ENCODE peak calls at places on chromosomes 7 and 10, in five cellular contexts. One of them, this sample, is unnamed.
A peak's percentile ranks its signal among the peaks of the same experiment; 100 is the strongest.

GRCh38 chr10:103833731-103834365 is 21.5 kb downstream of the SH3PXD2A start:
- DNase-seq in testis: peak; percentile 74
- DNase-seq in uterus: peak; percentile 63
- DNase-seq in body of pancreas: peak; percentile 56
- DNase-seq in right lobe of liver: peak; percentile 60
- DNase-seq in this sample: no peak

GRCh38 chr7:87876759-87877234 is 504 bp downstream of the DBF4 start:
- DNase-seq in testis: peak; percentile 79
- DNase-seq in uterus: peak; percentile 42
- DNase-seq in body of pancreas: peak; percentile 66
- DNase-seq in right lobe of liver: peak; percentile 74
- DNase-seq in this sample: peak; percentile 89

GRCh38 chr7:66304536-66304935 is 99.4 kb downstream of the TPST1 start:
- DNase-seq in testis: no peak
- DNase-seq in uterus: no peak
- DNase-seq in body of pancreas: no peak
- DNase-seq in right lobe of liver: no peak
- DNase-seq in this sample: no peak

GRCh38 chr10:21771219-21771618 is 232.3 kb downstream of the DNAJC1 start:
- DNase-seq in testis: no peak
- DNase-seq in uterus: no peak
- DNase-seq in body of pancreas: no peak
- DNase-seq in right lobe of liver: no peak
- DNase-seq in this sample: no peak

GRCh38 chr10:97327348-97328294 is 6.9 kb downstream of the FRAT2 start:
- DNase-seq in testis: no peak
- DNase-seq in uterus: no peak
- DNase-seq in body of pancreas: peak; percentile 27
- DNase-seq in right lobe of liver: peak; percentile 78
- DNase-seq in this sample: no peak

GRCh38 chr10:36448760-36449681 is 676.4 kb upstream of the ANKRD30A start:
- DNase-seq in testis: no peak
- DNase-seq in uterus: no peak
- DNase-seq in body of pancreas: no peak
- DNase-seq in right lobe of liver: no peak
- DNase-seq in this sample: no peak

GRCh38 chr10:80988755-80989154 is 451.1 kb downstream of the SH2D4B start:
- DNase-seq in testis: no peak
- DNase-seq in uterus: no peak
- DNase-seq in body of pancreas: no peak
- DNase-seq in right lobe of liver: no peak
- DNase-seq in this sample: no peak

GRCh38 chr7:135994466-135995205 is 17.5 kb upstream of the MTPN start:
- DNase-seq in testis: no peak
- DNase-seq in uterus: no peak
- DNase-seq in body of pancreas: no peak
- DNase-seq in right lobe of liver: no peak
- DNase-seq in this sample: no peak

GRCh38 chr7:99380823-99381663 is 6.5 kb downstream of the ARPC1B start:
- DNase-seq in testis: peak; percentile 38
- DNase-seq in uterus: no peak
- DNase-seq in body of pancreas: no peak
- DNase-seq in right lobe of liver: no peak
- DNase-seq in this sample: no peak

GRCh38 chr10:86929445-86929844 is 28.0 kb downstream of the MMRN2 start:
- DNase-seq in testis: no peak
- DNase-seq in uterus: no peak
- DNase-seq in body of pancreas: no peak
- DNase-seq in right lobe of liver: no peak
- DNase-seq in this sample: no peak

GRCh38 chr7:142112086-142112485 is 568 bp downstream of the MGAM2 start:
- DNase-seq in testis: no peak
- DNase-seq in uterus: no peak
- DNase-seq in body of pancreas: no peak
- DNase-seq in right lobe of liver: no peak
- DNase-seq in this sample: no peak

GRCh38 chr7:148567524-148567923 is 23.0 kb upstream of the C7orf33 start:
- DNase-seq in testis: no peak
- DNase-seq in uterus: no peak
- DNase-seq in body of pancreas: no peak
- DNase-seq in right lobe of liver: no peak
- DNase-seq in this sample: no peak
- H3K4me1 ChIP-seq in testis: no peaks in the 10 kb centered on the region
- H3K4me1 ChIP-seq in uterus: no peaks in the 10 kb centered on the region
- H3K4me1 ChIP-seq in body of pancreas: peaks cover 4% of the 10 kb centered on the region
- H3K4me1 ChIP-seq in right lobe of liver: peaks cover 4% of the 10 kb centered on the region
- H3K4me1 ChIP-seq in this sample: no peaks in the 10 kb centered on the region

GRCh38 chr7:22935269-22935668 is 78.7 kb downstream of the HYCC1 start:
- DNase-seq in testis: no peak
- DNase-seq in uterus: no peak
- DNase-seq in body of pancreas: no peak
- DNase-seq in right lobe of liver: no peak
- DNase-seq in this sample: no peak

GRCh38 chr7:22936246-22936645 is 77.7 kb downstream of the HYCC1 start:
- DNase-seq in testis: no peak
- DNase-seq in uterus: no peak
- DNase-seq in body of pancreas: no peak
- DNase-seq in right lobe of liver: no peak
- DNase-seq in this sample: no peak

GRCh38 chr7:22932896-22933295 is 81.0 kb downstream of the HYCC1 start:
- DNase-seq in testis: no peak
- DNase-seq in uterus: no peak
- DNase-seq in body of pancreas: no peak
- DNase-seq in right lobe of liver: no peak
- DNase-seq in this sample: no peak

GRCh38 chr7:22934023-22934422 is 79.9 kb downstream of the HYCC1 start:
- DNase-seq in testis: no peak
- DNase-seq in uterus: no peak
- DNase-seq in body of pancreas: no peak
- DNase-seq in right lobe of liver: no peak
- DNase-seq in this sample: no peak

DNA sequence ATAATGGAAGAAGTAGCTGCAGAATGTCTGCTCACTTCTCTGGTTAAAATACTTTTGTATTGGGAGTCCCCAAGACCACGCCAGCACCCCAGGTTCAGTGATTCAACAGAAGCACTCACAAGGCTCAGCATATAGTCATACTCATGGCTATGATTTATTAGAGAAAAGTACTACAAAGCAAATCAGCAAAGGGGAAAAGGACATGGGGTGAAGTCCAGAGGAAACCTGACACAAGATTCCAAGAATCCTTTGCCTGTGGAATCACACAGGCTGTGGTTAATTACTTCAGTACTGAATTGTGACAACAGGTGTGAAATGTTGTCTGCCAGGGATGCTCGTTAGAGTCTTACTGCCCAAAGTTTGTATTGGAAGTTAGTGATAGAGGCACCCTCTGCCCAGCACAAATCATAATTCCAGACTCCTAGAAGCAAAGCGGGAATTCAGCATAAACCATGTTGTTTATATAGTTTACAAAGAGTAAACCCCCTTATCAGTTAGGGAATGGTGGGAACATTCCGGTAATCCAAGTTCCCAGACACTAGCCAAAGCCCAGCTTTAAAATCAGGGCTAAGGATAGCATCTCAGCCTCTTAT is 79.4 kb downstream of the HYCC1 start:
- DNase-seq in testis: no peak
- DNase-seq in uterus: no peak
- DNase-seq in body of pancreas: no peak
- DNase-seq in right lobe of liver: no peak
- DNase-seq in this sample: no peak
- H3K27ac ChIP-seq in testis: no peak overlapping the region
- H3K27ac ChIP-seq in uterus: no peak overlapping the region
- H3K27ac ChIP-seq in body of pancreas: no peak overlapping the region
- H3K27ac ChIP-seq in right lobe of liver: no peak overlapping the region
- H3K27ac ChIP-seq in this sample: no peak overlapping the region

GRCh38 chr7:7554021-7554432 is 12.7 kb upstream of the MIOS start:
- DNase-seq in testis: no peak
- DNase-seq in uterus: no peak
- DNase-seq in body of pancreas: no peak
- DNase-seq in right lobe of liver: no peak
- DNase-seq in this sample: no peak

GRCh38 chr7:7557252-7557651 is 9.4 kb upstream of the MIOS start:
- DNase-seq in testis: no peak
- DNase-seq in uterus: no peak
- DNase-seq in body of pancreas: no peak
- DNase-seq in right lobe of liver: no peak
- DNase-seq in this sample: no peak

GRCh38 chr7:7556852-7557251 is 9.8 kb upstream of the MIOS start:
- DNase-seq in testis: no peak
- DNase-seq in uterus: no peak
- DNase-seq in body of pancreas: no peak
- DNase-seq in right lobe of liver: no peak
- DNase-seq in this sample: no peak

GRCh38 chr7:7553386-7553785 is 13.3 kb upstream of the MIOS start:
- DNase-seq in testis: no peak
- DNase-seq in uterus: no peak
- DNase-seq in body of pancreas: no peak
- DNase-seq in right lobe of liver: no peak
- DNase-seq in this sample: no peak

DNA sequence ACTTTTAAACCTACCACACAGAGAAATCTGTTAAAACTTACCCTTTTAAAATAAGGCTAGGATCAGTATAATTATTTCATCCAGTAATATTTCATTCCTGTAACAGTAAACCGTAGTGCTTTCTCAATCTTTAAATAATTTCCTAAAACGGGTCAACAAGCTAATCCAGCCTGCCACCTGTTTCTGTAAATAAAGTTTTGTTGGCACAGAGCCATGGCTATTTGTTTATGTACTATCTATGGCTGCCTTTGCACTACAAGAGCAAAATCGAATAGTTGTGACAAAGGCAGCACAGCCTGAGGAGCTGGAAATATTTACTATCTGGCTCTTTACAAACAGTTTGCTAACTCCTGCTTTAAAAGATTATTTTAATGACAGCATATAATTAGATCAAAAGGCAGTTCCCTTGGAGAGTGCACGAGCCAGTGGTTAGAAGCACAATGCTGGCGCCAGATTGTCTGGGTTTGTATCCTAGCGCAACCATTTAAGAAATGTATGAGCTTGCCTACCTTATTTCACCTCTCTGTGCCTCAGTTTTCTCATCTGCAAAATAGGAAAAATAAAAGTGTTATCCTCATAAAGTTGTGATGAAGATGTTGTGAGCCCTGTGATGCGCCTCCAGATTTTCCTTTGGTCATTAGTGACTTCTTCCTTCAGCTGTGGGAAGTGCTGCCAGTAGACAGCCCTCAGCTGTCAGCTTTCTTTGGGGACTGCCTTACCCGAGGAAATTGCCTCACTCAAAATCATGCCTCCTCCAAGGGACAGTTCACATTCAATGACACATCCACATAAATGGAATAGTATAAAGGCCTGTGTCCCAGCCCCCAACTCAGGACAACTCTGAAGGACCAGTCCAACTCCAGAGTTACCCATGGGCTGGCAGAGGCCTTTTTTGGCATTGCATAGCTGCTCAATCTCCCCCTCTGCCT is 11.8 kb upstream of the MIOS start:
- DNase-seq in testis: no peak
- DNase-seq in uterus: no peak
- DNase-seq in body of pancreas: no peak
- DNase-seq in right lobe of liver: no peak
- DNase-seq in this sample: no peak
- H3K4me1 ChIP-seq in testis: peaks cover 3% of the 10 kb centered on the region
- H3K4me1 ChIP-seq in uterus: no peaks in the 10 kb centered on the region
- H3K4me1 ChIP-seq in body of pancreas: peaks cover 28% of the 10 kb centered on the region
- H3K4me1 ChIP-seq in right lobe of liver: peaks cover 3% of the 10 kb centered on the region
- H3K4me1 ChIP-seq in this sample: peaks cover 10% of the 10 kb centered on the region

GRCh38 chr10:46292573-46293023 is 5.8 kb downstream of the ANTXRL start:
- DNase-seq in testis: no peak
- DNase-seq in uterus: no peak
- DNase-seq in body of pancreas: no peak
- DNase-seq in right lobe of liver: peak; percentile 47
- DNase-seq in this sample: peak; percentile 32

GRCh38 chr10:46294641-46295230 is 7.9 kb downstream of the ANTXRL start:
- DNase-seq in testis: no peak
- DNase-seq in uterus: no peak
- DNase-seq in body of pancreas: no peak
- DNase-seq in right lobe of liver: peak; percentile 42
- DNase-seq in this sample: peak; percentile 60

GRCh38 chr10:46293228-46293627 is 6.4 kb downstream of the ANTXRL start:
- DNase-seq in testis: no peak
- DNase-seq in uterus: no peak
- DNase-seq in body of pancreas: no peak
- DNase-seq in right lobe of liver: no peak
- DNase-seq in this sample: no peak

GRCh38 chr10:46291817-46292572 is 5.2 kb downstream of the ANTXRL start:
- DNase-seq in testis: peak; percentile 92
- DNase-seq in uterus: no peak
- DNase-seq in body of pancreas: no peak
- DNase-seq in right lobe of liver: peak; percentile 48
- DNase-seq in this sample: peak; percentile 51

GRCh38 chr10:46293832-46294640 is 7.2 kb downstream of the ANTXRL start:
- DNase-seq in testis: no peak
- DNase-seq in uterus: no peak
- DNase-seq in body of pancreas: no peak
- DNase-seq in right lobe of liver: peak; percentile 57
- DNase-seq in this sample: peak; percentile 57
- H3K27ac ChIP-seq in testis: no peak overlapping the region
- H3K27ac ChIP-seq in uterus: no peak overlapping the region
- H3K27ac ChIP-seq in body of pancreas: no peak overlapping the region
- H3K27ac ChIP-seq in right lobe of liver: no peak overlapping the region
- H3K27ac ChIP-seq in this sample: no peak overlapping the region